ENCODE peak calls at places on chromosome 15, in five cellular contexts. G is esophagus squamous epithelium, M is suprapubic skin, X is IMR-90, K is tibial nerve. D is an unnamed sample. For H3K9me3, the result is how much of the 10 kb centered on the place peaks cover.

GRCh38 chr15:88752956-88753355 is 50.3 kb upstream of the ACAN start:
- DNase-seq in G (no peak), M (no peak), X (no peak), K (no peak), D (no peak)

GRCh38 chr15:95409924-95410323 is 920.6 kb upstream of the NR2F2 start:
- DNase-seq in G (no peak), M (no peak), X (peak), K (no peak), D (no peak)

GRCh38 chr15:59751552-59752413 is 62.7 kb upstream of the BNIP2 start:
- DNase-seq in G (no peak), M (no peak), X (no peak), K (no peak), D (no peak)

GRCh38 chr15:34217587-34218225 is 7.1 kb upstream of the EMC4 start:
- DNase-seq in G (no peak), M (no peak), X (peak), K (no peak), D (no peak)

GRCh38 chr15:52780172-52780980 is 9.8 kb downstream of the ONECUT1 start:
- DNase-seq in G (no peak), M (no peak), X (peak), K (peak), D (peak)

GRCh38 chr15:29105151-29105785 is 164.4 kb downstream of the NSMCE3 start:
- DNase-seq in G (no peak), M (no peak), X (no peak), K (no peak), D (no peak)

GRCh38 chr15:85000937-85001336 is 19.3 kb downstream of the PDE8A start:
- DNase-seq in G (no peak), M (no peak), X (no peak), K (no peak), D (no peak)

GRCh38 chr15:70419046-70419445 is 321.3 kb upstream of the TLE3 start:
- DNase-seq in G (no peak), M (no peak), X (no peak), K (no peak), D (no peak)

GRCh38 chr15:84883433-84883832 is 1.0 kb upstream of the SLC28A1 start:
- DNase-seq in G (no peak), M (no peak), X (no peak), K (no peak), D (no peak)

GRCh38 chr15:91338763-91339162 is 238.7 kb downstream of the SV2B start:
- DNase-seq in G (no peak), M (no peak), X (peak), K (no peak), D (no peak)

GRCh38 chr15:35932541-35932940 is 386.6 kb upstream of the DPH6 start:
- DNase-seq in G (no peak), M (no peak), X (peak), K (no peak), D (no peak)

GRCh38 chr15:22951381-22952280 is 28.5 kb downstream of the CYFIP1 start:
- DNase-seq in G (no peak), M (no peak), X (no peak), K (no peak), D (no peak)

GRCh38 chr15:45777781-45778180 is 143.0 kb downstream of the SQOR start:
- DNase-seq in G (no peak), M (no peak), X (no peak), K (no peak), D (no peak)

GRCh38 chr15:36511594-36511993 is 67.8 kb upstream of the CDIN1 start:
- DNase-seq in G (no peak), M (no peak), X (no peak), K (no peak), D (no peak)

GRCh38 chr15:99414755-99415731 is 150.7 kb upstream of the MEF2A start:
- DNase-seq in G (no peak), M (peak), X (no peak), K (no peak), D (no peak)

GRCh38 chr15:50883903-50884302 is 24.6 kb upstream of the AP4E1 start:
- DNase-seq in G (no peak), M (no peak), X (peak), K (no peak), D (no peak)

GRCh38 chr15:65833501-65834220 is 35.6 kb upstream of the RAB11A start:
- DNase-seq in G (no peak), M (no peak), X (no peak), K (no peak), D (peak)

GRCh38 chr15:82044373-82045178 is 1.2 kb downstream of the MEX3B start:
- DNase-seq in G (no peak), M (peak), X (peak), K (peak), D (no peak)

GRCh38 chr15:46260937-46261336 is 626.1 kb downstream of the SQOR start:
- DNase-seq in G (no peak), M (no peak), X (no peak), K (no peak), D (no peak)

GRCh38 chr15:90076716-90077115 is 25.6 kb downstream of the IDH2 start:
- DNase-seq in G (no peak), M (no peak), X (no peak), K (no peak), D (no peak)

GRCh38 chr15:36495464-36495863 is 84.0 kb upstream of the CDIN1 start:
- DNase-seq in G (no peak), M (no peak), X (no peak), K (no peak), D (no peak)

GRCh38 chr15:72272997-72273352 is 621 bp upstream of the PARP6 start:
- DNase-seq in G (no peak), M (no peak), X (no peak), K (no peak), D (no peak)

GRCh38 chr15:99755692-99756409 is 22.6 kb upstream of the LYSMD4 start:
- DNase-seq in G (no peak), M (no peak), X (peak), K (peak), D (peak)

GRCh38 chr15:50202003-50202402 is 20.0 kb downstream of the SLC27A2 start:
- DNase-seq in G (no peak), M (no peak), X (no peak), K (no peak), D (no peak)

GRCh38 chr15:97576916-97577645 is 383.4 kb upstream of the ARRDC4 start:
- DNase-seq in G (no peak), M (no peak), X (no peak), K (no peak), D (no peak)
- H3K4me3 ChIP-seq in G (no peak), M (no peak), X (no peak), K (no peak), D (no peak)

GRCh38 chr15:24075420-24076089 is 388.4 kb upstream of the NDN start:
- DNase-seq in G (no peak), M (no peak), X (no peak), K (no peak), D (no peak)
- H3K9me3 ChIP-seq in G (under half), M (under half), X (under half), K (under half), D (under half)

DNA sequence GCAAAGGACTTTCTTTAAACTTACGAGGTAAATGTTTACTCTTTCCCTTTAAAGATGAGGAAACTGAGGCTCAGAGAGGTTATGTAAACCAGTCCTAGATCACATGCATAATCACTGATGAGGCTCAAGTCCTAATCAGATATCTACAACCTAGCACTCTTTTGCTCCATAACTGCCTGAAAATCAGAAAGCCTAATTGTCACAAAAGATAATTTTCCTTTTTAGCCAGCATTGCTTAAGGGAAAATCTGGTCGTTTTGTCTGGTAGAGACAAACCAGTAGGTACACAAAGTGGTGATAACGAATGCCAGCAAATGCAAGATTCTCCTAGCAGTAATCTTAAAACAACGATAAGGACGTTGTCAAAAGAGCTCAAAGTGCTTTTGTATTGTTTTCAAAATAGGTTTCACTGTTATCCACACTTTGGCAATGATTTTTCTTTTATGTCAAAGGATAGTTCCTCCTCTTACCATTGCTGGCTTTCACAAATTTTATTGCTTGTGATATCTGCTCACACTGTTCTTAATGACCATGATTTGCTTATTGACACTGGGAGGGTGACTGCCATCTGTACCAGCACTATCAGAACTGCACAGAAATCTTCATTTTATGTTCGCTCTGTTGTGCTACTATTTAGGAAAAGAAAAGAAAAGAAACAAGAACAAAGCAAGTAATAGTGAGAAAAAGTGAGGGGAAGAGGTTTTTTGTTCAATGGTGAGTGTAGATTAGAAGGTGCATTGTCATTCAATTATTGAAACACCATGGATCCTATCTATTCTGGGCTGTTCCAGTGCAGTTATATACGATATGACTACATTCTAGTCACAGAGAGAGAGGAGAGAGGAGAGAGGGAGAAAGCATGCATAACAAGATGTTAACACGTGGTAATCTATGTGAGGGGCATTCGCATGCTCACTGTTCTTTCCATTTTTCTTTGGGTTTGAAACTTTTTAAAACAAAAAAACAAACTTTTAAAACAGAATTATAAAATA is 13.7 kb downstream of the IQCH start:
- DNase-seq in G (no peak), M (no peak), X (no peak), K (no peak), D (no peak)
- TF ChIP-seq POLR2A in G (no peak), M (no peak), X (no peak), K (no peak), D (no peak)

GRCh38 chr15:27828721-27829120 is 270.4 kb downstream of the OCA2 start:
- DNase-seq in G (no peak), M (no peak), X (no peak), K (no peak), D (no peak)

GRCh38 chr15:27826902-27827321 is 272.2 kb downstream of the OCA2 start:
- DNase-seq in G (no peak), M (no peak), X (peak), K (peak), D (no peak)

GRCh38 chr15:27825023-27825422 is 274.1 kb downstream of the OCA2 start:
- DNase-seq in G (no peak), M (no peak), X (no peak), K (no peak), D (no peak)

GRCh38 chr15:27826411-27826810 is 272.7 kb downstream of the OCA2 start:
- DNase-seq in G (no peak), M (no peak), X (no peak), K (no peak), D (no peak)

GRCh38 chr15:27827336-27827735 is 271.8 kb downstream of the OCA2 start:
- DNase-seq in G (no peak), M (no peak), X (peak), K (no peak), D (no peak)
- H3K4me3 ChIP-seq in G (no peak), M (no peak), X (no peak), K (no peak), D (no peak)

DNA sequence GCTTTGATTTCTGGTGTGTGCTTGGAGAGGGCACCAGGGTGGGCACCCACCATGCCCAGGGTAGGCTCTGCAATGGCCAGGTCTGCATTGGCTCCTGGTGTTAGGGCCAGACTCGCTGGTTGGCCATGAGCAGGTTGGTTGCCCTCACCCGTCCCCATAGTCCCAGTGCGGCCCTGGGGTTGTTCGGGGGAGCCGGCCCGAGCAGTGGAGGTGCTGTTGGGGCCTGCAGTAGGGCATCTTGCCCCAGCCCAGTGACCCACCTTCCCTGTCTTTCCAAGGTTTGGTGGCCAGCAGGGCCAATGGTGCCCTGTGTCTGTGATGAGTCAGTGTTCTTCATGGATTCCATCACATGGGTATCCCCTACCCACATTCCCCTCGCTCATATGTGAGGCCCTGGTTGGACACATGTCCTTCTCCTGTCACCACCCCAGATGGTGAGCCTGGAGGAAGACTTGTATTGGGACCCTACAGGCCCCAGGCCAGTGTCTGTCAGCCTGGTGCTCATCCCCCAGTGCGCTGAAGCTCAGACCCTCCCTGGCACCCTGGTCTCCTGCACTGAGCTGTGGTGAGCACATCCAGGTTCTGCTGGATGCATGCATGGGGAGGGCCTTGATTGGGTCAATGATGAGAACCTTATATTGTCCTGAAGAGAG is 190.1 kb downstream of the UBE3A start:
- DNase-seq in G (no peak), M (peak), X (no peak), K (no peak), D (no peak)
- H3K9me3 ChIP-seq in G (under half), M (under half), X (half or more), K (half or more), D (under half)

DNA sequence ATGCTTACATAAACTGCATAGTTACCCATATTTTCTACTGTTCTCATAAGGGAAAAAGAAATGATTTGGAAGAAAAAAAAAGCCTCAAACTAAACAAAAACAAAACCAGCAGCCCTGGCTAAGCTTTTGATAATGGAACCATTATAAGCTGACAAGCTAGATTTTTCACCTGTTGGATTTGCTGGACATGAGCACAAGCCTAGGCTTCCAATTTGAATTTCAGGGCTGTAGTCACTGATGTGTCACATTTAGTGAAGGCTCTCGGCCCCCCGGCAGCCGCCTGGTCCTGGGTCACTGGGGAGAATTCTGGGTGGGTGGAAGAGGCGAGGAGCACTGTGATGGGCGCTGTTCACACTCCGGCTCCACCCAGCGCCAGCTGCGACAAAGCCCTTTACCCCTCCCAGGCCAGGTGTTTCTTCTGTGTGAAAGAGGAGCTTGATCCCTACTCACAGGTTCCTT is 4.6 kb downstream of the FBXL22 start:
- DNase-seq in G (no peak), M (no peak), X (no peak), K (no peak), D (no peak)
- TF ChIP-seq POLR2A in G (no peak), M (no peak), X (no peak), K (no peak), D (no peak)

GRCh38 chr15:73965730-73966103 is 26.4 kb downstream of the STOML1 start:
- DNase-seq in G (no peak), M (no peak), X (peak), K (no peak), D (no peak)
- H3K4me3 ChIP-seq in G (no peak), M (no peak), X (no peak), K (no peak), D (no peak)

DNA sequence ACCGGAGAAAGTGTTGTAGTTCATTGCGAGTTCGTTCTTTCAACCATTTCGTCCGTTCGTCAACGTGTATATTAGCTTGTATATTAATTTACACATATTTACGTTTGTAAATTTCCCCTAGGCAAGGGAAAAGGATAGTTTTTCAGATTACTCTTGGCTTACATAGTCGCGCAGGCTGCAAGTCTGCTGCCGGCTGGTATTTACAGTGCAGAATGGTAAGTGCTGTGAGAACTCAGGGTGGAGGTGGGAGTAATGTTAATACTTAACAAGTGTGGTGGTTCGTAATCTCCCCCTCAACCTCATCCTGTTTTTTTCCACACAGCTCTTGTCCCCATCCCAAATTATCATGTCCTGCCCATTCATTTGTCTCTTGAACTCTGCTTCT is 752 bp downstream of the FAM98B start:
- DNase-seq in G (no peak), M (no peak), X (peak), K (no peak), D (no peak)
- H3K9me3 ChIP-seq in G (under half), M (under half), X (under half), K (under half), D (under half)